ENCODE peak calls at places on chromosome 19, in five cellular contexts. W is brain microvascular endothelial cell, T is dorsolateral prefrontal cortex, R is HFF-Myc, A is Caco-2. Z is an unnamed sample.

GRCh38 chr19:41999071-41999877 is 5.2 kb upstream of the ATP1A3 start:
- DNase-seq in W (no peak), T (no peak), R (no peak), A (no peak), Z (no peak)

GRCh38 chr19:41821003-41821735 is 23.3 kb downstream of the LYPD4 start:
- DNase-seq in W (peak), T (peak), R (no peak), A (peak), Z (peak)

GRCh38 chr19:56141416-56141992 is 417 bp downstream of the ZNF444 start:
- DNase-seq in W (no peak), T (no peak), R (no peak), A (peak), Z (no peak)

GRCh38 chr19:49823472-49823871 is 5.4 kb downstream of the MED25 start:
- DNase-seq in W (no peak), T (no peak), R (no peak), A (no peak), Z (no peak)

GRCh38 chr19:17475541-17476115 is 5.3 kb downstream of the SLC27A1 start:
- DNase-seq in W (peak), T (peak), R (no peak), A (no peak), Z (peak)

GRCh38 chr19:46000497-46001246 is 5.4 kb downstream of the CCDC61 start:
- DNase-seq in W (no peak), T (peak), R (no peak), A (no peak), Z (peak)

GRCh38 chr19:3821857-3822364 is 35.7 kb upstream of the MATK start:
- DNase-seq in W (peak), T (peak), R (no peak), A (peak), Z (no peak)

GRCh38 chr19:35716735-35716984 is 1.1 kb upstream of the KMT2B start:
- DNase-seq in W (no peak), T (peak), R (no peak), A (no peak), Z (no peak)

GRCh38 chr19:1354496-1355257 is 29.0 kb upstream of the NDUFS7 start:
- DNase-seq in W (peak), T (peak), R (no peak), A (peak), Z (peak)

GRCh38 chr19:45382426-45382825 is 12.1 kb upstream of the ERCC2 start:
- DNase-seq in W (no peak), T (no peak), R (no peak), A (no peak), Z (no peak)

GRCh38 chr19:50658438-50659317 is 9.4 kb downstream of the C19orf81 start:
- DNase-seq in W (peak), T (peak), R (no peak), A (no peak), Z (peak)

GRCh38 chr19:34996978-34997640 is 3.0 kb upstream of the GRAMD1A start:
- DNase-seq in W (no peak), T (no peak), R (no peak), A (no peak), Z (no peak)

GRCh38 chr19:58546131-58546530 is 2.3 kb downstream of the TRIM28 start:
- DNase-seq in W (no peak), T (no peak), R (no peak), A (no peak), Z (no peak)

GRCh38 chr19:4267901-4268815 is 10.9 kb upstream of the SHD start:
- DNase-seq in W (no peak), T (no peak), R (no peak), A (no peak), Z (no peak)

GRCh38 chr19:47210689-47211316 is 20.2 kb downstream of the BBC3 start:
- DNase-seq in W (peak), T (peak), R (peak), A (peak), Z (peak)

GRCh38 chr19:16589917-16590316 is 17.7 kb upstream of the SLC35E1 start:
- DNase-seq in W (no peak), T (no peak), R (no peak), A (no peak), Z (no peak)

GRCh38 chr19:48907671-48908070 is 7.6 kb downstream of the NUCB1 start:
- DNase-seq in W (no peak), T (no peak), R (no peak), A (peak), Z (no peak)

GRCh38 chr19:48992571-48993174 is 436 bp downstream of the GYS1 start:
- DNase-seq in W (no peak), T (no peak), R (no peak), A (no peak), Z (no peak)

GRCh38 chr19:47819841-47820244 is 1.9 kb upstream of the CRX start:
- DNase-seq in W (no peak), T (no peak), R (no peak), A (no peak), Z (no peak)

GRCh38 chr19:56137405-56137804 is 3.7 kb upstream of the ZNF444 start:
- DNase-seq in W (no peak), T (no peak), R (no peak), A (no peak), Z (no peak)

GRCh38 chr19:52200044-52200443 is 10.2 kb downstream of the PPP2R1A start:
- DNase-seq in W (peak), T (no peak), R (no peak), A (no peak), Z (peak)

GRCh38 chr19:44684892-44685847 is 13.8 kb upstream of the CEACAM16 start:
- DNase-seq in W (peak), T (no peak), R (peak), A (no peak), Z (peak)

GRCh38 chr19:1294688-1295087 is 9.0 kb downstream of the EFNA2 start:
- DNase-seq in W (no peak), T (no peak), R (no peak), A (no peak), Z (no peak)

GRCh38 chr19:5663904-5664303 is 16.4 kb downstream of the MICOS13 start:
- DNase-seq in W (no peak), T (no peak), R (no peak), A (no peak), Z (no peak)

GRCh38 chr19:5664515-5664914 is 15.8 kb downstream of the MICOS13 start:
- DNase-seq in W (no peak), T (no peak), R (no peak), A (no peak), Z (no peak)

GRCh38 chr19:5666921-5667610 is 13.2 kb downstream of the MICOS13 start:
- DNase-seq in W (no peak), T (no peak), R (no peak), A (no peak), Z (no peak)

GRCh38 chr19:5667751-5668271 is 12.5 kb downstream of the MICOS13 start:
- DNase-seq in W (no peak), T (no peak), R (no peak), A (peak), Z (no peak)

DNA sequence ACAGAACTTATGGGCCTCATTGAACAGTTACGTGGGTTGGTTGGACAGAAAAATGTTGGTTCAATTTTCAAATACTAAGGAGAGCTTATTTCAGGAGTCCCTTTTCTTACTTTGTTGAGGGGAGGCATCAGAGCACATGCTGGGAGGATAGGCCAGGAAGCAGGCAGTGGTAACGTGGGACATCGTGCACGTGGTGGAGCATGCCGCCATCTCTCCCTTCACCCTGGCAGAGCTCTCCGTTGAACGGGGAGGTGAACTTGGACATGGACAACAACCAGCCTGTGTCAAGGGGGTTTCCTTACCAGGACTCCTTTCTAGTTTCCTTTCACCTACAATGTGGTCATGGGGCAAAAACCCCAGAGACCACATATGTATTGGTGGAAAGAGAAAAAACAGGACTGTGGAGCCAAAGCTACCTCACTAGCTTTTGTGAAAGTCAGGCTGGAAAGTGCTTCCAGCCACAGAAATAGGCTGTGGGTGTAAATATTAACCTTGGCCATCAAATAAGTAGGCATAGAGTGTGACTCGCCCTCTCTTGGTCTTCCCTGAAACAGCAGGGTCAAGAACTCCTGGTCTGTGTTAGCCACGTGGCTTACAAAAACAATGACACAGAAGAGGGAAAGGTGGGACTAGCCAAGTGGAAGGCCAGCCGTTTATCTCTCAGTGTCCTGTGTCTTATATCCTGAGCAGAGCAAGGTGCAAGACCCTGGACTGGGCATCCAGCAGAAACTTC is 14.4 kb downstream of the MICOS13 start:
- DNase-seq in W (peak), T (no peak), R (no peak), A (no peak), Z (peak)
- TF ChIP-seq CTCF in W (peak), T (no peak), R (peak), A (no peak), Z (peak)

DNA sequence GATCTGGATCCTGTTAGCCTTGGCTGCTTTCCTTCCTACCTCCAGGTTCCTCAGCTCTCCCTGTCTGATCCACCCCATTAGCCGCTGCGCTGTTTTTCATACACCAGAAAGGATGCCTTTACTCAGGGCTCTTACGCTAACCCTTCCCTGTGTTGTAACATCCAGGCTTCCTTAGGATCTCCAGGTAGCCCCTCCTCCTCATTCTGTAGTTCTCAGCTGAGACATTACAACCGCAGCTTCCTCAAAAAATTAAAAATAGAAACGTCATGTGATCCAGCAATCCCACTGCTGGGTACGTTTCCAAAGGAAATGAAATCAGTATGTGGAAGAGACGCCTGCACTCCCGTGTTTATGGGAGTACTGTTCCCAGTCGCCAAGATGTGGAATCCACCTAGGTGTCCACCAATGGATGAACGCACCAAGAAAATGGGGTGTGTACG is 18.4 kb upstream of the MYADM start:
- DNase-seq in W (peak), T (no peak), R (peak), A (no peak), Z (peak)
- H3K4me3 ChIP-seq in W (no peak), T (no peak), R (no peak), A (no peak), Z (peak)

GRCh38 chr19:38686530-38686888 is 39.1 kb downstream of the ACTN4 start:
- DNase-seq in W (no peak), T (no peak), R (no peak), A (no peak), Z (no peak)

GRCh38 chr19:38687837-38688378 is 40.5 kb downstream of the ACTN4 start:
- DNase-seq in W (no peak), T (no peak), R (no peak), A (no peak), Z (no peak)

GRCh38 chr19:38684078-38684861 is 36.8 kb downstream of the ACTN4 start:
- DNase-seq in W (peak), T (no peak), R (peak), A (peak), Z (peak)

GRCh38 chr19:38684862-38685665 is 37.6 kb downstream of the ACTN4 start:
- DNase-seq in W (no peak), T (no peak), R (no peak), A (no peak), Z (no peak)

GRCh38 chr19:38685666-38686529 is 38.4 kb downstream of the ACTN4 start:
- DNase-seq in W (peak), T (no peak), R (no peak), A (peak), Z (no peak)
- TF ChIP-seq CTCF in W (peak), T (no peak), R (peak), A (peak), Z (peak)

DNA sequence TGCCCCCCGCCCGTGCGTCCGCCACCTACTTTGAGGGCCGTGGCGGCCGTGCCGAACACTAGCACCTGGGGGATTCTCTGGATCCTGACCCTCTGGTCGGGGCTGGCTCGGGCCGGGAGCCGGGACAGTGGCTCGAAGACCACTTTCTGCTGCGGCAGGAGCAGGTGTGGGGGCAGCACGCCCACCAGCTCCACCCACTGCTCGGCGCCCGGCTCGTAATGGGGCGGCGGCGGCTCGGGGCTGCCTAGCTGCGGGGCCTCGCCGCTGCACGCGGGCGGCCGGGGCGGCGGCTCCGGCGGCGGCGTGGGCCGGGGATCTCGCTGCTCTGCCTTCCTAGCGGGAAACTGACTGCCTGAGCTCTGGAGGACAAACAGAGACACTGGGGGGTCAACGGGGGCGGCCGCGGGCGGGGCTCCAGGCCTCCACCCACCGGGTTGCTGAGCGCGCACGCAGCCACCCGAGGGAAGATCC is 26.4 kb downstream of the DCAF15 start:
- DNase-seq in W (no peak), T (no peak), R (no peak), A (peak), Z (peak)
- H3K4me3 ChIP-seq in W (peak), T (no peak), R (peak), A (peak), Z (no peak)

GRCh38 chr19:37362733-37363132 is 8.2 kb upstream of the ZNF527 start:
- DNase-seq in W (no peak), T (no peak), R (no peak), A (peak), Z (no peak)
- TF ChIP-seq CTCF in W (peak), T (no peak), R (peak), A (no peak), Z (no peak)

GRCh38 chr19:12198136-12198535 is 35.2 kb downstream of the ZNF136 start:
- DNase-seq in W (no peak), T (no peak), R (no peak), A (no peak), Z (no peak)

GRCh38 chr19:12194827-12195500 is 32.1 kb downstream of the ZNF136 start:
- DNase-seq in W (peak), T (peak), R (no peak), A (no peak), Z (peak)

GRCh38 chr19:12200020-12200419 is 37.1 kb downstream of the ZNF136 start:
- DNase-seq in W (no peak), T (no peak), R (no peak), A (no peak), Z (no peak)

GRCh38 chr19:12195501-12195860 is 32.6 kb downstream of the ZNF136 start:
- DNase-seq in W (no peak), T (no peak), R (no peak), A (no peak), Z (no peak)
- H3K4me3 ChIP-seq in W (peak), T (peak), R (no peak), A (no peak), Z (peak)

Z was measured in foreskin fibroblast.